ENCODE peak calls at places on chromosomes 16 and 17, in five cellular contexts. B is activated naive CD4-positive, alpha-beta T cell; L is occipital lobe; Y is neural progenitor cell; O is astrocyte of the cerebellum. I is an unnamed sample.

GRCh38 chr17:29555840-29556239 is 11.0 kb downstream of the ABHD15 start:
- DNase-seq in Y (no peak), B (no peak), L (no peak), O (no peak), I (no peak)

GRCh38 chr17:27549251-27549919 is 81.6 kb upstream of the LGALS9 start:
- DNase-seq in O (no peak), B (no peak), Y (no peak), L (no peak), I (no peak)

GRCh38 chr16:65740716-65741115 is 618.9 kb upstream of the CDH11 start:
- DNase-seq in L (no peak), B (no peak), O (no peak), Y (no peak), I (no peak)

GRCh38 chr16:74775255-74775654 is 635 bp upstream of the FA2H start:
- DNase-seq in O (no peak), B (no peak), Y (no peak), L (no peak), I (no peak)

GRCh38 chr17:7356072-7356549 is 1.2 kb downstream of the TMEM95 start:
- DNase-seq in B (peak; percentile 68), L (peak; percentile 39), O (no peak), Y (peak; percentile 93), I (no peak)

GRCh38 chr16:2178321-2179106 is 17.9 kb downstream of the CASKIN1 start:
- DNase-seq in Y (peak; percentile 76), O (no peak), L (no peak), B (no peak), I (no peak)

GRCh38 chr17:77320501-77321256 is 179.9 kb downstream of the SEC14L1 start:
- DNase-seq in B (no peak), O (no peak), Y (no peak), L (peak; percentile 40), I (no peak)

GRCh38 chr16:85571813-85572619 is 41.1 kb upstream of the GSE1 start:
- DNase-seq in O (no peak), Y (no peak), L (no peak), B (no peak), I (no peak)

GRCh38 chr16:29664133-29664912 is 1.3 kb downstream of the SPN start:
- DNase-seq in B (no peak), L (no peak), O (no peak), Y (peak; percentile 47), I (no peak)

GRCh38 chr17:53822764-53823163 is at the start of gene KIF2B:
- DNase-seq in O (no peak), B (no peak), Y (no peak), L (no peak), I (no peak)

GRCh38 chr17:81428121-81428515 is 32.9 kb downstream of the BAHCC1 start:
- DNase-seq in B (no peak), Y (no peak), O (no peak), L (peak; percentile 56), I (no peak)

I was measured in esophagus squamous epithelium.